ENCODE peak calls at places on chromosomes 7 and 10, in seven cellular contexts. N is COLO829; P is T-helper 17 cell; V is stimulated activated CD4-positive, alpha-beta T cell treated with anti-CD3 and anti-CD28 coated beads, TNF-alpha, amount 100 ng/mL, for 1 hour; X is AG10803; H is endothelial cell; T is OCI-LY7. U is an unnamed sample.

GRCh38 chr7:140367528-140367927 is 30.8 kb downstream of the SLC37A3 start:
- DNase-seq in H (no peak), V (no peak), T (no peak), N (no peak), P (no peak), X (no peak), U (no peak)

GRCh38 chr10:133442967-133443924 is 10.5 kb upstream of the SCART1 start:
- DNase-seq in P (peak), X (no peak), H (no peak), T (no peak), V (no peak), N (no peak), U (no peak)

GRCh38 chr7:102061981-102062390 is 224.7 kb upstream of the SH2B2 start:
- DNase-seq in P (no peak), T (peak), X (no peak), V (no peak), H (no peak), N (no peak), U (no peak)

GRCh38 chr10:33801705-33802104 is 467.2 kb upstream of the NRP1 start:
- DNase-seq in X (no peak), V (no peak), H (no peak), N (no peak), T (no peak), P (no peak), U (no peak)

GRCh38 chr10:67075381-67076001 is 149.7 kb downstream of the LRRTM3 start:
- DNase-seq in T (no peak), P (no peak), N (no peak), X (no peak), H (no peak), V (no peak), U (no peak)

GRCh38 chr10:78443900-78444571 is 410.4 kb downstream of the RPS24 start:
- DNase-seq in X (no peak), V (no peak), P (no peak), N (no peak), H (no peak), T (no peak), U (no peak)

GRCh38 chr10:49571419-49571818 is 32.5 kb upstream of the ERCC6 start:
- DNase-seq in N (no peak), H (no peak), V (no peak), X (no peak), P (no peak), T (no peak), U (no peak)

GRCh38 chr7:50818324-50818723 is 35.6 kb upstream of the GRB10 start:
- DNase-seq in N (no peak), P (no peak), X (no peak), V (no peak), T (no peak), H (no peak), U (no peak)

GRCh38 chr7:5284304-5285281 is 1.9 kb downstream of the SLC29A4 start:
- DNase-seq in T (peak), V (no peak), H (peak), P (no peak), X (no peak), N (peak), U (no peak)

GRCh38 chr7:157464111-157464970 is 127.5 kb downstream of the DNAJB6 start:
- DNase-seq in N (no peak), V (no peak), X (no peak), T (no peak), P (no peak), H (no peak), U (no peak)

GRCh38 chr7:113198226-113198625 is 79.9 kb upstream of the SMIM30 start:
- DNase-seq in T (no peak), P (no peak), N (no peak), X (no peak), V (no peak), H (no peak), U (no peak)

GRCh38 chr7:68009716-68010115 is 1013.1 kb downstream of the TYW1 start:
- DNase-seq in H (no peak), P (no peak), V (no peak), X (peak), T (no peak), N (no peak), U (no peak)

GRCh38 chr7:75995996-75996395 is 1.6 kb upstream of the TMEM120A start:
- DNase-seq in N (no peak), H (no peak), X (no peak), V (no peak), T (no peak), P (no peak), U (no peak)

GRCh38 chr7:70135656-70136055 is 537.4 kb downstream of the AUTS2 start:
- DNase-seq in T (no peak), X (no peak), P (no peak), V (no peak), H (no peak), N (no peak), U (no peak)

U was measured in neuronal stem cell.